ENCODE peak calls at places on chromosome 15, in seven cellular contexts. E is OCI-LY7, G is GM12865, B is fibroblast of pulmonary artery, T is foreskin fibroblast, R is stomach, H is fibroblast of mammary gland. Q is an unnamed sample.

GRCh38 chr15:27454281-27455060 is 483.5 kb downstream of the GABRG3 start:
- DNase-seq in E (no peak), G (no peak), B (peak), T (peak), R (no peak), H (peak), Q (no peak)

GRCh38 chr15:57213783-57214366 is 162.4 kb upstream of the CGNL1 start:
- DNase-seq in E (peak), G (peak), B (peak), T (peak), R (no peak), H (peak), Q (peak)

GRCh38 chr15:32774022-32774421 is 56.2 kb downstream of the GREM1 start:
- DNase-seq in E (no peak), G (no peak), B (peak), T (peak), R (no peak), H (peak), Q (no peak)

GRCh38 chr15:70266412-70267089 is 168.8 kb upstream of the TLE3 start:
- DNase-seq in E (no peak), G (no peak), B (peak), T (no peak), R (peak), H (peak), Q (no peak)

GRCh38 chr15:23566070-23567050 is 886 bp downstream of the MKRN3 start:
- DNase-seq in E (no peak), G (no peak), B (peak), T (no peak), R (no peak), H (no peak), Q (no peak)

GRCh38 chr15:100278596-100279380 is 63.0 kb downstream of the ADAMTS17 start:
- DNase-seq in E (no peak), G (no peak), B (no peak), T (no peak), R (no peak), H (no peak), Q (no peak)

GRCh38 chr15:76196949-76197315 is 114.3 kb downstream of the ETFA start:
- DNase-seq in E (no peak), G (no peak), B (no peak), T (no peak), R (no peak), H (no peak), Q (no peak)

GRCh38 chr15:71547066-71547465 is 263.3 kb upstream of the NR2E3 start:
- DNase-seq in E (no peak), G (no peak), B (no peak), T (no peak), R (peak), H (no peak), Q (no peak)

GRCh38 chr15:32657941-32658340 is 16.4 kb downstream of the SCG5 start:
- DNase-seq in E (no peak), G (no peak), B (no peak), T (no peak), R (no peak), H (no peak), Q (no peak)

GRCh38 chr15:84716036-84716732 is at the start of gene SEC11A:
- DNase-seq in E (peak), G (peak), B (peak), T (peak), R (peak), H (peak), Q (peak)

GRCh38 chr15:101006931-101007687 is 88.0 kb downstream of the LRRK1 start:
- DNase-seq in E (peak), G (peak), B (peak), T (peak), R (peak), H (peak), Q (peak)

GRCh38 chr15:31235298-31236183 is 91.1 kb upstream of the KLF13 start:
- DNase-seq in E (peak), G (peak), B (peak), T (no peak), R (peak), H (peak), Q (peak)

GRCh38 chr15:90871716-90872480 is 3.5 kb downstream of the FURIN start:
- DNase-seq in E (no peak), G (no peak), B (no peak), T (no peak), R (no peak), H (no peak), Q (peak)

GRCh38 chr15:57743424-57743823 is 36.9 kb downstream of the POLR2M start:
- DNase-seq in E (peak), G (peak), B (no peak), T (no peak), R (no peak), H (peak), Q (no peak)

GRCh38 chr15:43225201-43225949 is 4.6 kb upstream of the EPB42 start:
- DNase-seq in E (peak), G (peak), B (peak), T (peak), R (no peak), H (peak), Q (peak)

GRCh38 chr15:64859226-64859625 is 17.5 kb downstream of the PLEKHO2 start:
- DNase-seq in E (no peak), G (no peak), B (no peak), T (no peak), R (no peak), H (no peak), Q (no peak)

GRCh38 chr15:56837281-56837680 is 81.2 kb upstream of the TCF12 start:
- DNase-seq in E (no peak), G (no peak), B (peak), T (no peak), R (no peak), H (peak), Q (no peak)

GRCh38 chr15:75712668-75713337 is at the start of gene CSPG4:
- DNase-seq in E (no peak), G (no peak), B (peak), T (peak), R (peak), H (peak), Q (peak)

GRCh38 chr15:43135351-43135750 is 2.0 kb downstream of the TMEM62 start:
- DNase-seq in E (no peak), G (no peak), B (no peak), T (no peak), R (no peak), H (no peak), Q (no peak)

GRCh38 chr15:93451822-93452221 is 362.8 kb upstream of the RGMA start:
- DNase-seq in E (no peak), G (no peak), B (no peak), T (no peak), R (no peak), H (no peak), Q (no peak)

GRCh38 chr15:25410649-25411048 is 28.2 kb downstream of the UBE3A start:
- DNase-seq in E (no peak), G (no peak), B (peak), T (no peak), R (no peak), H (peak), Q (no peak)

GRCh38 chr15:28917791-28918140 is 32.0 kb downstream of the APBA2 start:
- DNase-seq in E (no peak), G (no peak), B (no peak), T (no peak), R (no peak), H (no peak), Q (no peak)

GRCh38 chr15:28919679-28920655 is 34.2 kb downstream of the APBA2 start:
- DNase-seq in E (no peak), G (no peak), B (no peak), T (no peak), R (no peak), H (no peak), Q (no peak)

GRCh38 chr15:28915935-28916334 is 30.2 kb downstream of the APBA2 start:
- DNase-seq in E (no peak), G (no peak), B (no peak), T (no peak), R (no peak), H (no peak), Q (no peak)

GRCh38 chr15:28919201-28919627 is 33.4 kb downstream of the APBA2 start:
- DNase-seq in E (no peak), G (no peak), B (no peak), T (no peak), R (no peak), H (no peak), Q (no peak)

GRCh38 chr15:28918141-28918983 is 32.6 kb downstream of the APBA2 start:
- DNase-seq in E (no peak), G (no peak), B (peak), T (no peak), R (no peak), H (no peak), Q (no peak)
- TF ChIP-seq CTCF in E (no peak), G (no peak), B (peak), T (no peak), R (no peak), H (no peak), Q (no peak)

GRCh38 chr15:41894791-41895463 is 1.1 kb upstream of the SPTBN5 start:
- DNase-seq in E (no peak), G (peak), B (peak), T (peak), R (peak), H (peak), Q (peak)
- TF ChIP-seq CTCF in E (no peak), G (peak), B (peak), T (no peak), R (no peak), H (peak), Q (no peak)

DNA sequence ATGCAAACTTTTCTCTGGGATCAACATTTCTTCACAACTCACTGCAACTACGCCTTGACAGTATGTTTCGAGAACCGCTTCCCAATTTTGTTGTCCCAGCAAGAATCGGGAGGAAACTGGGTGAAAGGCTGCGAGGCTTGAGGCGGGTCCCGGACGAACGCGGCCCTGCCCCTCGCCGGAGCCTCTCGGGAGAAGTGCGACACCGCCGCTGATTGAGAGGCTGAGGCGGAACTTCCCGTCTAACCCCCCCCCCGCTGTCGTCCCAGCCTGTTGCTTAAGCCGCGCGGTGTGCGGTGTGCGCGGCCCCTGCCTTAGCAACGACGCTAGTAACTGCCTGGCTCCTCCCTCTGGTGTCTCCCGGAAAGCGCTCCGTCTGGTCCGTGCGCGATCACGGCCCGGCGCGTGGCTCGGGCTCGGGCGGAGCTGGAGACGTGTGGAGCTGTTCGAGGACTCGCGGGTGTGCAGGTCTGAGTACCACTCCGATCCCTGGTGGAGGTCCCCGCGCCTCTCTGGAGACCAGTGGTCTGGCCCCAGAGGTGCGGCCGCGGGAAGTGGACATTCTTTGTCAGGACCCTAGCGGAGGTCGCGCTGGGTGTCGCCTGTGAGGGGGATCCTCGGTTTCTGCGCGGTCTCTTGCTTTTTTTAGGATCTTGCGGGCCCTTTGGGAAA is at the start of the genes DTWD1 and FAM227B:
- DNase-seq in E (peak), G (peak), B (peak), T (peak), R (peak), H (peak), Q (peak)
- TF ChIP-seq CTCF in E (peak), G (no peak), B (no peak), T (no peak), R (no peak), H (no peak), Q (no peak)

DNA sequence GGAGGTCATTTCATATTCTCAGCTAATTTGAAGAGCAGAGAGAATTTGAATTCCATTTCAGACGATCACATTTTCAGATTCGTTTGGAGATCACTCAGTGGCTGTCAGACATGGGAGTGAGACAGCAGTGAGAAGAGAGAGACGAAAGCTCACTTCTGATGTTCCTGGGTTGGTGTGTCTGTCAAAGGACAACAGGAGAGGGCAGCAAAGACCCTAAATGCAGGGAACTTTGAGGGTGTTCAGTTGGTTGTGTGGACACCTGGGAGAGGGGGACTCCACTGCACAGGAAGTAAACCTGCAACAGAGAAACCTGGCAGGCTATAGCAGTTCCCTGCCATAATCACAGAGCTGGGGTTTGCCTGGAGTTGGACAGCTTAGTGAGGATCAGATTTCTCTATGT is 675.1 kb downstream of the SQOR start:
- DNase-seq in E (no peak), G (peak), B (no peak), T (no peak), R (no peak), H (no peak), Q (no peak)
- TF ChIP-seq CTCF in E (no peak), G (no peak), B (no peak), T (no peak), R (no peak), H (no peak), Q (no peak)

DNA sequence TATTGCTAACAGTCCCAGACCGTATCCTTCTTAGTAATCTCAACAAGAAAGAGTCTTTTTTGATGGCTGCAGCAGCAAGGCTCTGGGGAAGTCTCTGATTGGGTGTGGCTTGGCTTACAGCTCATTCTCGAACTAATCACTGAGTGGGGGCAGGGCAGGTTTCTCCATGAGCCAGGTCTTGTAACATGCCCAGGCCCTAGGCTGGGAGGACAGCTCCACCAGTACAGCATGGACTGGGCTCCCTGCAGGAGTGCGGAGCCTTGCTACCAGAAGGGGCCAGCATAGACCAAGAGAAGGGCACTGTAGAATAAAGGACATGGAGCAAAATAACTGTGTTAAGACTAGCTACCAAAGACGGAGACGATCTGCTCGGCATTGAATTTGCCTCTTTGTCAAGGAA is 7.2 kb downstream of the CD276 start:
- DNase-seq in E (no peak), G (no peak), B (peak), T (peak), R (peak), H (peak), Q (no peak)
- TF ChIP-seq CTCF in E (no peak), G (no peak), B (peak), T (no peak), R (no peak), H (peak), Q (no peak)